ENCODE peak calls at places on chromosome 5, in four cellular contexts. One of them, this sample, is unnamed.

GRCh38 chr5:33306758-33307157 is 134.0 kb upstream of the TARS1 start:
- DNase-seq in A549: no peak
- DNase-seq in K562: no peak
- DNase-seq in HepG2: no peak
- DNase-seq in this sample: no peak

GRCh38 chr5:151671979-151672378 is 14.7 kb downstream of the SPARC start:
- DNase-seq in A549: no peak
- DNase-seq in K562: no peak
- DNase-seq in HepG2: no peak
- DNase-seq in this sample: no peak

GRCh38 chr5:133246376-133247144 is 194.7 kb downstream of the HSPA4 start:
- DNase-seq in A549: no peak
- DNase-seq in K562: no peak
- DNase-seq in HepG2: no peak
- DNase-seq in this sample: no peak

GRCh38 chr5:1033606-1034420 is 25.2 kb downstream of the NKD2 start:
- DNase-seq in A549: no peak
- DNase-seq in K562: no peak
- DNase-seq in HepG2: no peak
- DNase-seq in this sample: no peak

GRCh38 chr5:171632618-171633017 is 153.0 kb upstream of the SMIM23 start:
- DNase-seq in A549: no peak
- DNase-seq in K562: no peak
- DNase-seq in HepG2: no peak
- DNase-seq in this sample: no peak

GRCh38 chr5:45507174-45507573 is 189.0 kb downstream of the HCN1 start:
- DNase-seq in A549: no peak
- DNase-seq in K562: no peak
- DNase-seq in HepG2: no peak
- DNase-seq in this sample: no peak

GRCh38 chr5:164191240-164191639 is 685.8 kb downstream of the MAT2B start:
- DNase-seq in A549: no peak
- DNase-seq in K562: no peak
- DNase-seq in HepG2: peak; percentile 14
- DNase-seq in this sample: no peak

GRCh38 chr5:179668404-179668803 is 12.4 kb downstream of the CBY3 start:
- DNase-seq in A549: peak; percentile 47
- DNase-seq in K562: peak; percentile 81
- DNase-seq in HepG2: peak; percentile 62
- DNase-seq in this sample: no peak

GRCh38 chr5:172858990-172859811 is 25.1 kb downstream of the ERGIC1 start:
- DNase-seq in A549: peak; percentile 55
- DNase-seq in K562: no peak
- DNase-seq in HepG2: peak; percentile 96
- DNase-seq in this sample: no peak
- H3K4me1 ChIP-seq in A549: peaks cover 99% of the 10 kb centered on the region
- H3K4me1 ChIP-seq in K562: peaks cover 18% of the 10 kb centered on the region
- H3K4me1 ChIP-seq in HepG2: peaks cover 91% of the 10 kb centered on the region
- H3K4me1 ChIP-seq in this sample: no peaks in the 10 kb centered on the region

GRCh38 chr5:149756354-149756753 is 26.2 kb downstream of the PPARGC1B start:
- DNase-seq in A549: no peak
- DNase-seq in K562: no peak
- DNase-seq in HepG2: no peak
- DNase-seq in this sample: no peak
- TF ChIP-seq CHD4 in A549: no peak
- TF ChIP-seq CHD4 in K562: no peak
- TF ChIP-seq CHD4 in HepG2: no peak
- TF ChIP-seq CHD4 in this sample: no peak

GRCh38 chr5:154479160-154479943 is 1.3 kb upstream of the HAND1 start:
- DNase-seq in A549: no peak
- DNase-seq in K562: no peak
- DNase-seq in HepG2: no peak
- DNase-seq in this sample: no peak

GRCh38 chr5:154482528-154483449 is 4.8 kb upstream of the HAND1 start:
- DNase-seq in A549: no peak
- DNase-seq in K562: peak; percentile 28
- DNase-seq in HepG2: no peak
- DNase-seq in this sample: no peak

GRCh38 chr5:154481584-154482381 is 3.8 kb upstream of the HAND1 start:
- DNase-seq in A549: no peak
- DNase-seq in K562: no peak
- DNase-seq in HepG2: no peak
- DNase-seq in this sample: no peak

GRCh38 chr5:154479944-154480750 is 2.1 kb upstream of the HAND1 start:
- DNase-seq in A549: no peak
- DNase-seq in K562: no peak
- DNase-seq in HepG2: no peak
- DNase-seq in this sample: no peak

GRCh38 chr5:154480847-154481246 is 2.8 kb upstream of the HAND1 start:
- DNase-seq in A549: no peak
- DNase-seq in K562: no peak
- DNase-seq in HepG2: no peak
- DNase-seq in this sample: no peak
- H3K4me1 ChIP-seq in A549: peaks cover 11% of the 10 kb centered on the region
- H3K4me1 ChIP-seq in K562: peaks cover 25% of the 10 kb centered on the region
- H3K4me1 ChIP-seq in HepG2: peaks cover 5% of the 10 kb centered on the region
- H3K4me1 ChIP-seq in this sample: peaks cover 6% of the 10 kb centered on the region

DNA sequence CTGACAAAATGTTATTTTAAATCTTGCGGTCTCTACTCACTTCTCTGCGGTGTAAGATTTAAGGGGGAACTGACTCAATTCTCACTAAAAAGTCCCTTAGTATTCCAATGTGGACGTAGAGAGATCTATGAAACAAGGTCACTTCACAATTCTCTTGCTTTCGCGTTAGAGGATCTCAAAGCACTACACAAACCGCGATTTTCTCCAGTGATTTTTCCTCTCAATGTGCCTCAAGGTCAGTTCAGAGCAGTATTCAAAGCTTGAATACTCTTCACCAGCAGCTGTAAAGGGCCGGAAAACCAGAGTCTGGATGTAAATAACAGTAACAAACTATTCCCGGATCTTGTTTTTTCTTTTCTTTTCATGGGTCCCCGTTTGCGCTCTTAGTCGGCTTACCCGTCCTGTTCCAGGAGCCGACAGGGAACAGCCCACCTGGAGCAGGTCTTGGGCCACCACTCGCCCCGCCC is 128.2 kb downstream of the TMEM161B start:
- DNase-seq in A549: peak; percentile 15
- DNase-seq in K562: no peak
- DNase-seq in HepG2: no peak
- DNase-seq in this sample: no peak
- TF ChIP-seq CHD4 in A549: no peak
- TF ChIP-seq CHD4 in K562: no peak
- TF ChIP-seq CHD4 in HepG2: no peak
- TF ChIP-seq CHD4 in this sample: no peak

DNA sequence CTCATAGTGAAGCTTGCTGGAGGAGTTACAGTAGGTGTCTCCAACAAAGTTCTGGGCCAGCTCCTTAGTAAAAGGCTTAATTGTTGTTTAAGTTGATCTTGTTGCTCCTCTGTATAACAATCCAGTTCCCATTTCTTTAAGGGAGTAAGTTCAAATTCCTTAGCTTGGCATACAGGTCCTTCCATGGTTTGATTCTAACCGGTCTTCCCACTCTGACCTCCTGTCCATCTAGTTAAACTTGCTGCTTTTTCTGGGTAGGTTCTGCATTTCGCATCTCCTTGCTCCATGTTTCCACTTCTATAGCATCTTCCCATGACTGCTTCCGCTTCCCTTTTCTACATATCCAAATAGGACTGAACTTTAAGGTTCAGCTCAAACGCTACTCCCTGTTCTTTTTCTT is 95.5 kb downstream of the ARHGAP26 start:
- DNase-seq in A549: no peak
- DNase-seq in K562: no peak
- DNase-seq in HepG2: no peak
- DNase-seq in this sample: no peak
- H3K4me1 ChIP-seq in A549: peaks cover 47% of the 10 kb centered on the region
- H3K4me1 ChIP-seq in K562: no peaks in the 10 kb centered on the region
- H3K4me1 ChIP-seq in HepG2: peaks cover 37% of the 10 kb centered on the region
- H3K4me1 ChIP-seq in this sample: no peaks in the 10 kb centered on the region

DNA sequence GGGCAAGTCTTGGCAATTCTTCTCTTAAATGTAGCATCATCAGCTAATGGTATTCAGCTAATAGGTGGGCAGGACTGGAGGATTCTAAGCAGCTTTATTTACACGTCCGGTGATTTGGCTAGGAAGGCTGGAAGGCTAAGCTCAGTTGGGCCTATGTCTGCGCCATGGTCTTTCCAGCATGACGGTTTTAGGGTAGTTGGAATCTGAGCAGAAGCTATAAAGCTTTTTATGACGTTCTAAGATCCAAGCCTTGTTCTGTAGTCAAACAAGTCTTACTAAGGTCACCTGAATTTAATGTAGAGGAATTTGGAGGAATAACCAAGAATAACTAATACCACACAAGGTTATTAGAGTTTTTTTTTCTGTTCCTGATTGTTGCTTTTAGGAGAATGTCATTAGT is 66.2 kb downstream of the CDC42SE2 start:
- DNase-seq in A549: no peak
- DNase-seq in K562: no peak
- DNase-seq in HepG2: no peak
- DNase-seq in this sample: no peak
- TF ChIP-seq CHD4 in A549: no peak
- TF ChIP-seq CHD4 in K562: no peak
- TF ChIP-seq CHD4 in HepG2: no peak
- TF ChIP-seq CHD4 in this sample: no peak

GRCh38 chr5:95720094-95720793 is 10.9 kb upstream of the RHOBTB3 start:
- DNase-seq in A549: no peak
- DNase-seq in K562: no peak
- DNase-seq in HepG2: no peak
- DNase-seq in this sample: no peak

GRCh38 chr5:95715799-95716461 is 15.2 kb upstream of the RHOBTB3 start:
- DNase-seq in A549: no peak
- DNase-seq in K562: no peak
- DNase-seq in HepG2: no peak
- DNase-seq in this sample: no peak

GRCh38 chr5:95718738-95719137 is 12.4 kb upstream of the RHOBTB3 start:
- DNase-seq in A549: no peak
- DNase-seq in K562: no peak
- DNase-seq in HepG2: no peak
- DNase-seq in this sample: no peak

GRCh38 chr5:95718203-95718602 is 12.9 kb upstream of the RHOBTB3 start:
- DNase-seq in A549: no peak
- DNase-seq in K562: peak; percentile 67
- DNase-seq in HepG2: no peak
- DNase-seq in this sample: peak; percentile 84

GRCh38 chr5:95717439-95717838 is 13.7 kb upstream of the RHOBTB3 start:
- DNase-seq in A549: no peak
- DNase-seq in K562: peak; percentile 55
- DNase-seq in HepG2: no peak
- DNase-seq in this sample: no peak
- H3K4me1 ChIP-seq in A549: peaks cover 5% of the 10 kb centered on the region
- H3K4me1 ChIP-seq in K562: peaks cover 23% of the 10 kb centered on the region
- H3K4me1 ChIP-seq in HepG2: peaks cover 10% of the 10 kb centered on the region
- H3K4me1 ChIP-seq in this sample: peaks cover 25% of the 10 kb centered on the region

DNA sequence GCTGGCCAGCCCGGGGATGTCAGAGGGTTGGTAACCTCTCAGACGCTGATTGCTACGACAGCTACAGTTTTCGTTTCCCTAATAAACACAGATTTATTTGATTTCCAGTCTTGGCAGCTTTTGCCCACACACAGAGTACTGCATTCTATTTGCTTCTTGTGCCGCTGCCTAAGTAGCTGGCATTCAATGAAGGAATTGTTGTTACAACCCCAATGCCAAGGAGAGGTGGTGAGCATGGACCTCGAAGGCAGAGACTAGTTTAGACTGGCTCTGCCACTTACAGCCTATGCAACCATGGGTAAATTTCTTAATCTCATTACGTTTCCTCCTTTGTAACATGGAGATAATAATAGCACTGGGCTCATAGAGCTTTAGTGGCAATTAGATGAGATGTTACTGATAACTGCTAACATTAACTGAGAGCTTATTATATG is 247.1 kb upstream of the PANK3 start:
- DNase-seq in A549: no peak
- DNase-seq in K562: no peak
- DNase-seq in HepG2: no peak
- DNase-seq in this sample: no peak
- TF ChIP-seq CHD4 in A549: no peak
- TF ChIP-seq CHD4 in K562: no peak
- TF ChIP-seq CHD4 in HepG2: no peak
- TF ChIP-seq CHD4 in this sample: no peak

GRCh38 chr5:80239680-80240367 is 16.0 kb downstream of the SERINC5 start:
- DNase-seq in A549: no peak
- DNase-seq in K562: no peak
- DNase-seq in HepG2: no peak
- DNase-seq in this sample: no peak
- H3K4me1 ChIP-seq in A549: no peaks in the 10 kb centered on the region
- H3K4me1 ChIP-seq in K562: no peaks in the 10 kb centered on the region
- H3K4me1 ChIP-seq in HepG2: peaks cover 22% of the 10 kb centered on the region
- H3K4me1 ChIP-seq in this sample: no peaks in the 10 kb centered on the region

GRCh38 chr5:126210955-126211354 is 212.3 kb upstream of the GRAMD2B start:
- DNase-seq in A549: no peak
- DNase-seq in K562: no peak
- DNase-seq in HepG2: no peak
- DNase-seq in this sample: no peak

DNA sequence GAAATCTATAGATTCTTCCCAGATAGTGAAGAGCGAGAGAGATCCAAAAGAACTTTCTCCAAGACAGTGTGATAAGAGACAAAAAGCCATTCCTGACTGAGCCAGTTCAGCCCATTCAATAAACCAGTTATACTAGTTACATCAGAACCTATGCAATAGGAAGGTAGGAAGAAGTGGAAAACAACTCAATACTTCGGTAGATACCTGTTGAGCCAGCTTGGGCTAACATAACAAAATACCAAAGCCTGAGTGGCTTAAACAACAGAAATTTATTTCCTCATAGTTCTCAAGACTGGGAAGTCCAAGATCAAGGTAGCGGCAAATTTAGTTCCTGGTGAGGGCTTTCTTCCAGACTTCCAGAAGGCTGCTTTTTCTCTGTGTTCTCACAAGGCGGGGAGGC is 214.5 kb upstream of the GRAMD2B start:
- DNase-seq in A549: no peak
- DNase-seq in K562: no peak
- DNase-seq in HepG2: no peak
- DNase-seq in this sample: no peak
- TF ChIP-seq CHD4 in A549: no peak
- TF ChIP-seq CHD4 in K562: no peak
- TF ChIP-seq CHD4 in HepG2: no peak
- TF ChIP-seq CHD4 in this sample: no peak